ENCODE peak calls at places on chromosomes 13 and 19, in ten cellular contexts. K, I, O, Q, J, L, P, N, G and D are unnamed samples.
A peak's percentile ranks its signal among the peaks of the same experiment; 100 is the strongest.

GRCh38 chr19:18763674-18764590 is 27.2 kb downstream of the COMP start:
- DNase-seq in K (no peak), I (no peak), O (peak; percentile 33), Q (no peak), J (no peak), L (no peak), P (peak; percentile 91), N (no peak), G (no peak), D (no peak)

GRCh38 chr19:56671613-56671994 is at the start of gene ZNF835:
- DNase-seq in K (peak; percentile 81), I (peak; percentile 79), O (no peak), Q (peak; percentile 98), J (peak; percentile 88), L (peak; percentile 59), P (peak; percentile 96), N (peak; percentile 86), G (peak; percentile 87), D (peak; percentile 91)

GRCh38 chr19:18674616-18675015 is 8.9 kb upstream of the CRTC1 start:
- DNase-seq in K (no peak), I (no peak), O (no peak), Q (peak; percentile 60), J (peak; percentile 20), L (no peak), P (no peak), N (no peak), G (no peak), D (no peak)

GRCh38 chr13:48783181-48783630 is 129.5 kb downstream of the CYSLTR2 start:
- DNase-seq in K (no peak), I (no peak), O (no peak), Q (peak; percentile 84), J (no peak), L (no peak), P (peak; percentile 95), N (no peak), G (no peak), D (no peak)

GRCh38 chr19:49355890-49356289 is 6.3 kb downstream of the TEAD2 start:
- DNase-seq in K (no peak), I (no peak), O (no peak), Q (peak; percentile 67), J (no peak), L (no peak), P (no peak), N (no peak), G (no peak), D (no peak)

GRCh38 chr19:57559008-57559403 is 657 bp downstream of the ZNF550 start:
- DNase-seq in K (peak; percentile 4), I (no peak), O (peak; percentile 13), Q (peak; percentile 49), J (no peak), L (no peak), P (no peak), N (peak; percentile 6), G (peak; percentile 44), D (peak; percentile 24)

GRCh38 chr19:1668339-1669123 is 16.1 kb upstream of the TCF3 start:
- DNase-seq in K (peak; percentile 16), I (no peak), O (no peak), Q (no peak), J (no peak), L (no peak), P (no peak), N (no peak), G (peak; percentile 45), D (no peak)

GRCh38 chr19:15238639-15239155 is 6.4 kb upstream of the EPHX3 start:
- DNase-seq in K (no peak), I (no peak), O (no peak), Q (no peak), J (no peak), L (no peak), P (no peak), N (no peak), G (no peak), D (no peak)

GRCh38 chr19:8973501-8974091 is 36.6 kb downstream of the MUC16 start:
- DNase-seq in K (no peak), I (no peak), O (no peak), Q (no peak), J (no peak), L (no peak), P (no peak), N (no peak), G (no peak), D (no peak)

GRCh38 chr19:34186205-34186604 is 13.9 kb downstream of the LSM14A start:
- DNase-seq in K (no peak), I (no peak), O (no peak), Q (no peak), J (no peak), L (no peak), P (no peak), N (no peak), G (no peak), D (no peak)

GRCh38 chr13:40127476-40127875 is 472.0 kb downstream of the COG6 start:
- DNase-seq in K (no peak), I (no peak), O (no peak), Q (no peak), J (no peak), L (no peak), P (no peak), N (no peak), G (peak; percentile 67), D (no peak)

GRCh38 chr13:108113407-108113806 is 101.9 kb downstream of the LIG4 start:
- DNase-seq in K (no peak), I (no peak), O (no peak), Q (no peak), J (no peak), L (no peak), P (no peak), N (no peak), G (no peak), D (no peak)

GRCh38 chr13:75236774-75237173 is 245.2 kb downstream of the TBC1D4 start:
- DNase-seq in K (no peak), I (no peak), O (no peak), Q (no peak), J (no peak), L (no peak), P (no peak), N (no peak), G (no peak), D (no peak)

GRCh38 chr19:35030257-35031071 is at the start of gene SCN1B:
- DNase-seq in K (peak; percentile 67), I (peak; percentile 77), O (peak; percentile 60), Q (peak; percentile 81), J (peak; percentile 44), L (peak; percentile 25), P (peak; percentile 92), N (peak; percentile 40), G (peak; percentile 62), D (peak; percentile 84)

GRCh38 chr19:50383307-50383851 is 768 bp upstream of the POLD1 start:
- DNase-seq in K (no peak), I (no peak), O (no peak), Q (no peak), J (no peak), L (no peak), P (no peak), N (no peak), G (no peak), D (no peak)

GRCh38 chr13:113369189-113369588 is 5.3 kb upstream of the GRTP1 start:
- DNase-seq in K (no peak), I (no peak), O (no peak), Q (no peak), J (no peak), L (no peak), P (peak; percentile 74), N (no peak), G (no peak), D (no peak)

GRCh38 chr19:17125728-17126677 is 50.4 kb downstream of the MYO9B start:
- DNase-seq in K (peak; percentile 61), I (peak; percentile 55), O (no peak), Q (peak; percentile 75), J (peak; percentile 69), L (peak; percentile 47), P (peak; percentile 93), N (peak; percentile 55), G (peak; percentile 77), D (peak; percentile 74)

GRCh38 chr13:66831317-66831716 is 398.8 kb downstream of the PCDH9 start:
- DNase-seq in K (no peak), I (no peak), O (no peak), Q (no peak), J (no peak), L (no peak), P (no peak), N (no peak), G (peak; percentile 9), D (no peak)

GRCh38 chr19:1752757-1753728 is at the start of gene ONECUT3:
- DNase-seq in K (no peak), I (no peak), O (no peak), Q (no peak), J (no peak), L (no peak), P (no peak), N (no peak), G (no peak), D (no peak)

GRCh38 chr19:57587529-57587928 is 3.6 kb downstream of the ZIK1 start:
- DNase-seq in K (no peak), I (no peak), O (no peak), Q (no peak), J (no peak), L (no peak), P (no peak), N (no peak), G (no peak), D (no peak)

GRCh38 chr19:7905298-7905697 is 1.6 kb downstream of the MAP2K7 start:
- DNase-seq in K (no peak), I (no peak), O (no peak), Q (no peak), J (no peak), L (no peak), P (peak; percentile 86), N (no peak), G (no peak), D (no peak)

GRCh38 chr13:112783946-112784500 is 94.2 kb downstream of the ATP11A start:
- DNase-seq in K (no peak), I (no peak), O (no peak), Q (no peak), J (no peak), L (no peak), P (no peak), N (no peak), G (no peak), D (no peak)

GRCh38 chr13:107680115-107680514 is 535.2 kb downstream of the LIG4 start:
- DNase-seq in K (no peak), I (no peak), O (peak; percentile 34), Q (no peak), J (no peak), L (no peak), P (no peak), N (no peak), G (no peak), D (no peak)

GRCh38 chr13:82248713-82249112 is 1633.6 kb downstream of the SLITRK1 start:
- DNase-seq in K (no peak), I (no peak), O (no peak), Q (no peak), J (no peak), L (no peak), P (no peak), N (no peak), G (no peak), D (no peak)